ENCODE peak calls at places on chromosomes 3 and 15, in six cellular contexts. S is WTC11, B is AG04450, H is GM13976, N is RWPE1, Z is glutamatergic neuron. G is an unnamed sample.

GRCh38 chr3:33063651-33064051 is 33.3 kb downstream of the GLB1 start:
- DNase-seq in N (no peak), H (no peak), S (no peak), Z (no peak), B (no peak), G (no peak)

GRCh38 chr3:138389841-138390581 is 41.6 kb downstream of the MRAS start:
- DNase-seq in H (no peak), S (no peak), N (peak), Z (no peak), B (peak), G (peak)

GRCh38 chr15:72706266-72706665 is 20.3 kb downstream of the BBS4 start:
- DNase-seq in N (no peak), H (no peak), S (no peak), Z (no peak), B (no peak), G (no peak)

GRCh38 chr15:41331281-41331680 is 1.1 kb downstream of the OIP5 start:
- DNase-seq in S (no peak), Z (no peak), H (no peak), B (no peak), N (no peak), G (no peak)

GRCh38 chr3:170815340-170815739 is 54.7 kb downstream of the RPL22L1 start:
- DNase-seq in H (no peak), Z (no peak), S (peak), N (no peak), B (no peak), G (peak)

GRCh38 chr15:86830304-86830703 is 750.6 kb downstream of the AGBL1 start:
- DNase-seq in N (peak), Z (no peak), B (no peak), H (no peak), S (no peak), G (no peak)

GRCh38 chr3:150407051-150407817 is 864 bp upstream of the TSC22D2 start:
- DNase-seq in H (peak), Z (no peak), S (no peak), N (peak), B (no peak), G (no peak)

GRCh38 chr3:12440927-12441326 is 43.4 kb upstream of the TSEN2 start:
- DNase-seq in B (peak), Z (peak), S (no peak), N (no peak), H (no peak), G (no peak)

GRCh38 chr3:116647955-116648354 is 61.6 kb upstream of the TUSC7 start:
- DNase-seq in Z (no peak), N (no peak), B (no peak), H (no peak), S (no peak), G (no peak)

GRCh38 chr3:12972791-12973702 is 100.2 kb downstream of the IQSEC1 start:
- DNase-seq in B (no peak), S (no peak), Z (no peak), N (no peak), H (no peak), G (no peak)

GRCh38 chr15:45306105-45306504 is 54.1 kb downstream of the SLC28A2 start:
- DNase-seq in S (no peak), N (no peak), H (no peak), B (no peak), Z (no peak), G (no peak)

GRCh38 chr3:184552296-184552695 is 9.3 kb upstream of the EPHB3 start:
- DNase-seq in S (no peak), H (no peak), B (no peak), Z (no peak), N (no peak), G (no peak)
- TF ChIP-seq CTCF in S (no peak), H (no peak), B (no peak), Z (no peak), N (no peak), G (no peak)

DNA sequence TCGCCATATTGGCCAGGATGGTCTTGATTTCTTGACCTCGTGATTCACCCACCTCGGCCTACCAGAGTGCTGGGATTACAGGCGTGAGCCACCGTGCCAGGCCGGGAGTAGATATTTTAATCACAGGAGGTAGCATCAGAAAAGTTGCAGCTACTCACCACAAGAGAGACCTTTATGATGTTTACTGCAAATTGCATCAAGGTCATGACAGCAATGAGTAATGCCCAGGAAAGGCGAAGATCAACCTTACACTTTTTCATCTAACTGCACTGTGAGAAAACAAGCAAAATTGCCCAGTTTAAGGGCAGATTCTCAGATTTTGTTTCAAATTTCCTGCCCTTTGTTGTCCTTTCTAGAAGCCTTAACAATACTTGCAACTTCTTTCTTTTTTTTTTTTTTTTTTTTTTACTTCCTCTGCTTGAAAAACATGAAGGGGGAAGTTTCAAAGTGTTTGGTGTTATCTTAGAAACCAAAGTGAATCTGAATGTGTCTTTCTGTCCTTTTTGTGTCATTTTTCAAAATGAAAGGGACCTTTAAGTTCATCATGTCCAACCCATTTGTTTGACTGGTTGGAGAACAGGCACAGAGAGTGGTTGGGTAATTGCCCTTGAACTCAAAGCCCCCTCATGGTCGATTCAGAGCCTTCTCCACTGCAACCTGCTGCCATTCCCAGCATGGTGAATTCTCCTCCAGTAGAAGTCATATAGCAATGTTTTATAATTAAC is 25.0 kb downstream of the TGFBR2 start:
- DNase-seq in H (no peak), B (no peak), S (no peak), Z (no peak), N (peak), G (no peak)
- TF ChIP-seq CTCF in H (no peak), B (no peak), S (no peak), Z (no peak), N (no peak), G (no peak)

DNA sequence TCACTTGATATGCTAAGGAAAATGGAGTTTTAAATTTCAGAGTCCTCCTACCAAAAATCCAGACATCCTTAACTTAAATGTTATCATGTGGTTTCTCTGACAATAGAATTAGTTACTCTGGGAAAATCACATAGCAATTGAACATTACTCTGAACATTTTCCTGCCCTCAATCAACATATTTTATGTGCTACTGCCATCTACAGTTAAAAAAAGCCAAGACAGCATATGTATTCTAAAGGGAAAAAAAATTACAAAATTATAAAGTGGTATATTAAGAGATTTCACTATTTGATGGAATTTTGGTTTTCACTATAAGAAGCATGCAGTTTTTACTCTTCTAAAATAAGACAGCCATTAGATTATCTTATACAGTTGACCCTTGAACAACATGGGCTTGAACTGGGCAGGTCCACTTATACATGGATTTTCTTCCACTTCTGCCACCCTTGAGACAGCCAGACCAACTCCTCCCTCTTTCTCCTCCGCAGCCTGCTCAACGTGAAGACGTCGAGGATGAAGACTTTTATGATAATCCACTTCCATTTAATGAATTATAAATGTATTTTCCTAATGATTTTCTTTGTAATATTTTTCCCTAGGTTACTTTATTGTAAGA is 122.3 kb downstream of the ATP1B3 start:
- DNase-seq in S (no peak), N (peak), Z (no peak), H (no peak), B (no peak), G (no peak)
- TF ChIP-seq CTCF in S (no peak), N (peak), Z (no peak), H (no peak), B (peak), G (peak)

GRCh38 chr15:29103825-29104565 is 165.6 kb downstream of the NSMCE3 start:
- DNase-seq in H (peak), N (peak), B (peak), Z (peak), S (peak), G (no peak)
- TF ChIP-seq CTCF in H (peak), N (peak), B (peak), Z (peak), S (peak), G (no peak)

GRCh38 chr15:73712107-73712506 is 27.9 kb downstream of the CD276 start:
- DNase-seq in N (no peak), H (no peak), S (peak), Z (no peak), B (no peak), G (no peak)
- TF ChIP-seq CTCF in N (no peak), H (no peak), S (no peak), Z (no peak), B (no peak), G (no peak)

DNA sequence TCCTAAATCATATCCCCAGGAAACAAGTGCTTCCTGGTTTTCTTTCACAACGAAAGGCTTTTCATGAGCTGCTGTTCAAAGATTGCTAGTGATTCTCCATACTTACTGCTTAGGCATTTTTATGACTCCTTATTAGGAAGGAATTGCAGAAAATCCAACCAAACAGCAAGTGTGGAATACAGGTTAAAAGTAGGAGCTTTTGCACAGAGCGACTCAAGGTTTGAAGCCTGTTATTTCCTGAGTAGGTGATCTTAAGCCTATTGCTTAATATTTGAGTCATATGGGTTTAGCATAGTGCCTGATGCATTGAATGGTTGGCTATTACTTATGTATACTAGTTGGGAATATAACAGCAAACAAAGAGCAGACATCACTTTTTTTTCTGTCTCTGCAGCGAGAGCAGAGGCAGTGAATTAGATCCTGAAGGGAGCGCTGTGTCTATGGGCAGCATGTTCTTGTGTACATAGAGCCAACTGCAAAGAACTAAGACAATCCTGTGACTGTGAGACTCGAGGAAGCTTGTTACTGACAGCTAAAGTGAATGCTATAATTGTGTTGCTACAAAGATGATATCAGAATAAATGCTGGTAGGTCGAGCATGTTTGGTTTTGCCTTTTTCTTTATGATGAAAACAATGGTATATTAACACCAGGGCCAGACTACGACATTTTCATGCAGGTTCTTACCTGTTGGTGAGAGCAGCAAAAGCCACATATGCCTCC is 6.3 kb downstream of the TM4SF1 start:
- DNase-seq in Z (no peak), H (no peak), S (no peak), B (no peak), N (peak), G (no peak)
- TF ChIP-seq CTCF in Z (no peak), H (no peak), S (no peak), B (peak), N (no peak), G (no peak)

GRCh38 chr3:118557513-118557912 is 477.1 kb downstream of the IGSF11 start:
- DNase-seq in B (no peak), H (no peak), Z (no peak), S (no peak), N (no peak), G (no peak)
- TF ChIP-seq CTCF in B (no peak), H (no peak), Z (no peak), S (no peak), N (no peak), G (no peak)

GRCh38 chr3:161510510-161511260 is 14.1 kb downstream of the OTOL1 start:
- DNase-seq in H (no peak), N (no peak), S (no peak), B (no peak), Z (peak), G (no peak)

GRCh38 chr3:161503271-161503670 is 6.7 kb downstream of the OTOL1 start:
- DNase-seq in H (no peak), B (no peak), N (no peak), S (no peak), Z (no peak), G (no peak)

GRCh38 chr3:161508852-161509477 is 12.4 kb downstream of the OTOL1 start:
- DNase-seq in S (no peak), Z (no peak), B (no peak), H (peak), N (peak), G (peak)
- TF ChIP-seq CTCF in S (no peak), Z (peak), B (peak), H (peak), N (peak), G (peak)

DNA sequence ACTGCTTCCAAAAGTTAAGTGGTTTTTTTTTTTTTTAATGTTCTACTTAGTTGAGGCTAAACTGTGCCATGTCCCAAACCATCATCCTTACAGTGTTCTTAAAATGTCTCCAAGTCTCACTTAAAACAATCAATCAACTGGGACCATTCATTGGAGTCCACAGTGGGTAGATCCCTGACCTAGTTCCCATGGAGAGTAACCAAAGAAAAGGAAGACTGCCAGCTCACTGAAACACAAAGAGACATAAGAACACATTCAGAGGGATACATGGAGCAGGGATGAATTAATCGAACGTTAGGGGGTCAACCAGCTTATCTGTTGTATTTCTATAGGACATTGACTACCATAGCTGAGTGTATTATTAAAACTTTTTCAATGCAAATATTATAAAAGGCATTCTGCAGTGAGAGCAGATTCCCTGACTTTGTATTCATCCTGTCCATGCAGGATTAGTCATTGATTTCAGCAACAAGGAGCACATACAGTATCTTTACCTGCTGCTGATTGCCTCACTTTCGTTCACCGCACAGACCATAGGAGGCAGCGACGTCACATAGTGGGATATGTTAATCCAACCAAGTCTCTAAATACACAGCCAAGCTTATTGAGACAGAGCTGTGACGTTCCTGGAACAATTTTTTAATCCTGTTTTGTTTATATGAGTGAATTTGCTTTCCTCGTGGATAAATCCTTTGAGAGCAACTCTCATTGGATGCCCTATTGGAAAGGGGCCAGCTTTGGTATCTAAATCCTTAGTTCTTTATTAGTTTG is 365.0 kb upstream of the RBMS3 start:
- DNase-seq in B (peak), S (peak), N (peak), Z (peak), H (no peak), G (peak)
- TF ChIP-seq CTCF in B (peak), S (no peak), N (no peak), Z (no peak), H (peak), G (no peak)

GRCh38 chr3:99534951-99535704 is 103.3 kb upstream of the COL8A1 start:
- DNase-seq in N (peak), S (no peak), Z (no peak), B (peak), H (no peak), G (no peak)

GRCh38 chr3:99529265-99529664 is 109.1 kb upstream of the COL8A1 start:
- DNase-seq in B (no peak), H (no peak), S (no peak), N (no peak), Z (no peak), G (no peak)

GRCh38 chr3:99536555-99537314 is 101.7 kb upstream of the COL8A1 start:
- DNase-seq in H (no peak), S (no peak), N (no peak), B (no peak), Z (no peak), G (no peak)

GRCh38 chr3:99537416-99537815 is 101.0 kb upstream of the COL8A1 start:
- DNase-seq in N (no peak), B (no peak), S (no peak), H (no peak), Z (no peak), G (no peak)

GRCh38 chr3:99532246-99532645 is 106.1 kb upstream of the COL8A1 start:
- DNase-seq in S (peak), H (peak), Z (peak), B (peak), N (no peak), G (peak)
- TF ChIP-seq CTCF in S (peak), H (peak), Z (peak), B (peak), N (no peak), G (peak)

G was measured in Calu3.